ENCODE peak calls at places on chromosome 11, in five cellular contexts. M, J, Q, A and I are unnamed samples.

GRCh38 chr11:66953431-66953833 is 4.8 kb downstream of the PC start:
- DNase-seq in Q (no peak), A (no peak), M (no peak), J (no peak), I (no peak)

GRCh38 chr11:119110439-119110838 is 3.3 kb downstream of the C2CD2L start:
- DNase-seq in M (no peak), A (no peak), J (no peak), Q (no peak), I (no peak)

GRCh38 chr11:113591122-113591521 is 115.0 kb downstream of the TMPRSS5 start:
- DNase-seq in J (no peak), A (no peak), Q (no peak), M (no peak), I (peak; percentile 47)

GRCh38 chr11:117849781-117850414 is 25.4 kb upstream of the FXYD2 start:
- DNase-seq in Q (no peak), J (no peak), A (no peak), M (no peak), I (no peak)

GRCh38 chr11:18253778-18254338 is 5.4 kb upstream of the SAA2 start:
- DNase-seq in J (no peak), Q (no peak), A (no peak), M (no peak), I (no peak)

GRCh38 chr11:67584205-67584880 is 731 bp downstream of the GSTP1 start:
- DNase-seq in A (peak; percentile 19), M (peak; percentile 62), J (peak; percentile 78), Q (peak; percentile 79), I (peak; percentile 54)

GRCh38 chr11:78946945-78947914 is 372.6 kb upstream of the NARS2 start:
- DNase-seq in J (no peak), M (no peak), A (peak; percentile 90), Q (peak; percentile 31), I (no peak)

GRCh38 chr11:44619931-44620725 is 54.7 kb downstream of the CD82 start:
- DNase-seq in Q (peak; percentile 9), A (no peak), M (no peak), J (peak; percentile 3), I (peak; percentile 26)

GRCh38 chr11:64713781-64714363 is 9.1 kb downstream of the NRXN2 start:
- DNase-seq in A (no peak), M (no peak), Q (no peak), J (no peak), I (no peak)

GRCh38 chr11:76397383-76397782 is 16.3 kb downstream of the GVQW3 start:
- DNase-seq in Q (no peak), A (no peak), M (no peak), J (no peak), I (no peak)

GRCh38 chr11:78796956-78797355 is 222.3 kb upstream of the NARS2 start:
- DNase-seq in M (peak; percentile 50), Q (no peak), A (peak; percentile 99), J (no peak), I (no peak)

GRCh38 chr11:48024635-48025071 is 44.3 kb downstream of the PTPRJ start:
- DNase-seq in Q (no peak), J (no peak), A (no peak), M (no peak), I (peak; percentile 58)

GRCh38 chr11:68546555-68546954 is 86.0 kb downstream of the PPP6R3 start:
- DNase-seq in A (peak; percentile 36), Q (no peak), M (peak; percentile 30), J (no peak), I (no peak)

GRCh38 chr11:47786373-47786772 is 19.2 kb upstream of the FNBP4 start:
- DNase-seq in M (no peak), J (peak; percentile 78), A (no peak), Q (no peak), I (peak; percentile 27)

GRCh38 chr11:33877029-33877428 is 14.8 kb downstream of the LMO2 start:
- DNase-seq in J (no peak), A (no peak), M (no peak), Q (no peak), I (no peak)